ENCODE peak calls at places on chromosomes 4 and X, in four cellular contexts. I is OCI-LY7, Q is tibial artery, N is fibroblast of the aortic adventitia. S is an unnamed sample.

GRCh38 chr4:185881427-185881826 is 69.4 kb upstream of the SORBS2 start:
- DNase-seq in I (no peak), N (peak), Q (no peak), S (no peak)

GRCh38 chr4:83679692-83680091 is 143.8 kb downstream of the GPAT3 start:
- DNase-seq in I (no peak), Q (no peak), N (no peak), S (no peak)

GRCh38 chrX:124005220-124005619 is 43.7 kb downstream of the STAG2 start:
- DNase-seq in I (no peak), Q (no peak), N (no peak), S (no peak)

GRCh38 chr4:3480528-3481112 is 17.5 kb downstream of the DOK7 start:
- DNase-seq in N (peak), I (peak), Q (peak), S (peak)

GRCh38 chr4:77155631-77156345 is 1.2 kb upstream of the CCNG2 start:
- DNase-seq in I (peak), Q (no peak), N (no peak), S (no peak)

GRCh38 chr4:27217261-27217769 is 356.7 kb downstream of the STIM2 start:
- DNase-seq in Q (no peak), N (peak), I (no peak), S (no peak)

GRCh38 chrX:108664701-108665100 is 71.7 kb downstream of the IRS4 start:
- DNase-seq in Q (no peak), N (peak), I (no peak), S (no peak)

GRCh38 chrX:150693782-150694574 is 782 bp downstream of the MTMR1 start:
- DNase-seq in I (peak), Q (peak), N (peak), S (peak)

GRCh38 chr4:8200302-8200975 is 1.3 kb downstream of the SH3TC1 start:
- DNase-seq in N (no peak), Q (peak), I (peak), S (peak)

GRCh38 chrX:69277961-69278795 is 112.9 kb upstream of the PJA1 start:
- DNase-seq in Q (no peak), I (no peak), N (no peak), S (no peak)

GRCh38 chrX:111375747-111376146 is 36.2 kb downstream of the DCX start:
- DNase-seq in I (no peak), Q (no peak), N (peak), S (no peak)

GRCh38 chr4:149887091-149887490 is 71.4 kb upstream of the IQCM start:
- DNase-seq in I (no peak), Q (no peak), N (no peak), S (no peak)

GRCh38 chr4:100828986-100829685 is 311.3 kb upstream of the EMCN start:
- DNase-seq in I (no peak), Q (no peak), N (peak), S (no peak)

GRCh38 chr4:183908284-183908683 is 3.2 kb downstream of the STOX2 start:
- DNase-seq in N (no peak), I (no peak), Q (no peak), S (no peak)

GRCh38 chr4:141425124-141425523 is 204.4 kb downstream of the ZNF330 start:
- DNase-seq in N (peak), Q (no peak), I (no peak), S (no peak)

GRCh38 chr4:98260047-98260578 is 1.1 kb upstream of the RAP1GDS1 start:
- DNase-seq in N (no peak), Q (peak), I (peak), S (peak)

GRCh38 chrX:150363561-150364346 is 637 bp downstream of the MAMLD1 start:
- DNase-seq in I (no peak), Q (no peak), N (peak), S (no peak)

GRCh38 chr4:8082517-8083055 is 76.0 kb downstream of the ABLIM2 start:
- DNase-seq in I (no peak), N (no peak), Q (no peak), S (no peak)

GRCh38 chr4:77308843-77309242 is 151.8 kb downstream of the CCNG2 start:
- DNase-seq in N (peak), Q (no peak), I (peak), S (peak)

GRCh38 chr4:143721317-143721716 is 20.8 kb upstream of the FREM3 start:
- DNase-seq in N (no peak), Q (no peak), I (no peak), S (no peak)

GRCh38 chrX:71536285-71536684 is 3.4 kb downstream of the OGT start:
- DNase-seq in N (no peak), Q (no peak), I (no peak), S (no peak)

GRCh38 chr4:151417164-151417571 is 8.2 kb downstream of the FHIP1A start:
- DNase-seq in N (peak), I (no peak), Q (no peak), S (no peak)

GRCh38 chrX:149962859-149963757 is 24.8 kb upstream of the EOLA2 start:
- DNase-seq in N (peak), Q (peak), I (peak), S (peak)

GRCh38 chr4:144578681-144579080 is 67.3 kb upstream of the HHIP start:
- DNase-seq in Q (no peak), I (no peak), N (peak), S (no peak)

GRCh38 chr4:184417802-184418511 is 56.4 kb downstream of the IRF2 start:
- DNase-seq in I (no peak), N (peak), Q (no peak), S (peak)

GRCh38 chr4:48538358-48538757 is 48.3 kb downstream of the ZAR1 start:
- DNase-seq in I (no peak), N (no peak), Q (no peak), S (no peak)

GRCh38 chr4:146222313-146222712 is 8.0 kb downstream of the REELD1 start:
- DNase-seq in I (no peak), N (peak), Q (no peak), S (no peak)

GRCh38 chrX:123184858-123185251 is 777 bp downstream of the GRIA3 start:
- DNase-seq in Q (peak), I (no peak), N (peak), S (no peak)

GRCh38 chr4:125389713-125390112 is 75.0 kb downstream of the FAT4 start:
- DNase-seq in N (peak), Q (no peak), I (no peak), S (no peak)

GRCh38 chrX:9562851-9563250 is 98.0 kb downstream of the TBL1X start:
- DNase-seq in I (no peak), N (peak), Q (peak), S (no peak)

GRCh38 chrX:127112726-127113125 is 293.2 kb downstream of the PRR32 start:
- DNase-seq in Q (no peak), N (no peak), I (no peak), S (no peak)

GRCh38 chr4:98816386-98816785 is 112.5 kb downstream of the EIF4E start:
- DNase-seq in Q (no peak), I (no peak), N (no peak), S (no peak)

GRCh38 chrX:45762699-45763647 is 562.3 kb upstream of the DIPK2B start:
- DNase-seq in I (no peak), Q (no peak), N (no peak), S (no peak)

GRCh38 chrX:48574270-48575266 is at the start of gene RBM3:
- DNase-seq in Q (peak), N (peak), I (peak), S (peak)
- TF ChIP-seq CTCF in Q (peak), N (peak), I (peak), S (peak)

GRCh38 chrX:39157006-39157405 is 355.7 kb downstream of the MID1IP1 start:
- DNase-seq in I (no peak), Q (no peak), N (no peak), S (no peak)

GRCh38 chrX:39150621-39151020 is 349.4 kb downstream of the MID1IP1 start:
- DNase-seq in Q (no peak), I (no peak), N (no peak), S (no peak)

GRCh38 chrX:39150210-39150609 is 349.0 kb downstream of the MID1IP1 start:
- DNase-seq in Q (no peak), I (no peak), N (no peak), S (no peak)

GRCh38 chrX:39149761-39150160 is 348.5 kb downstream of the MID1IP1 start:
- DNase-seq in N (peak), Q (peak), I (peak), S (no peak)

DNA sequence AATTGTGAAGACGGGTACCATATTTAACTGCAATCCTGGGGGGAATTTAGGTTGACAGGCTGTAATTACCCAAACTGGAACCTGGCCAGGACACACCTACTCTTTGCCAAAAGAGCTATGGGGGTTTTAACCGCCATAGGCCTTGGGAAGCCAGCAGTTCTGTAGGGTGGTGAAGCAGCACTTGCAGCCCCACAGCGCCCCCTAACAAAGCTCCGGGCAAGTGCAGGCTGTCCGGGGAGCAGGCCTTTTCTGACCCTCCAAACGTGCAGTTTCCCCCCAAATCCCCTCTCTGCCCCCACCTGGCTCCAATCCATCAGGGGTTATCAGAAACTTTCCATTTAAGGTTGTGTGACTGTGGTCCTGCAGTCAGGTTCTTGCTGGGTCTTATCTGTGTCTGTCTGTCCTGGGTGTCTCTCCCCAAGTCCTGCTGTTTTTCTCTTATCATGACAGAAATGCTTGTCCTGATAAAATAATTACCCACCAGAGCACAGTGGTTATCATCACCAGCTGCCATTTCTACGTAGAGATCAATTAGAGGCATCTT is 350.9 kb downstream of the MID1IP1 start:
- DNase-seq in Q (no peak), N (peak), I (peak), S (no peak)
- TF ChIP-seq CTCF in Q (no peak), N (peak), I (peak), S (peak)

GRCh38 chr4:158722917-158723793 is at the start of gene PPID:
- DNase-seq in I (peak), N (peak), Q (peak), S (peak)
- TF ChIP-seq CTCF in I (no peak), N (no peak), Q (peak), S (no peak)

GRCh38 chr4:54440394-54441223 is 211.5 kb downstream of the PDGFRA start:
- DNase-seq in Q (no peak), I (peak), N (peak), S (peak)
- TF ChIP-seq CTCF in Q (peak), I (peak), N (peak), S (peak)

DNA sequence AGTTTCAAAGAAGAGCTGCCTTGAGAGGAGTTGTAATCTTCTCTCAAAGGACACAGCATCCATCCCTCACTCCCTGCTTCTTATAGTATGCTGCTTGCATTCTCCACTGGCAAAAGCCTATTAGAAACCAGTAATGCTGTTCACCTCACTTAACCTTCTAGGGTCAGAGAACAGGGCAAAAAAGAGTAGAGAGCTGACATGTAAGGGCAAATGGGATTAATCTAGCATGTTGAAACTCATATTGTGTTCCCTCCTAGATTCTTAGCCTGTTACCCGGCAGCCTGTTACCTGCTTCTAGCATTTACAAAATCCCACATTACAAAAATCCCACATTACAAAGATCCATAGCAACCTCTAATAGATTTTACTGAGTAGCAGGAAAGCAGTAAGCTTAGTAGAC is 244.7 kb downstream of the SLC7A11 start:
- DNase-seq in N (no peak), I (no peak), Q (no peak), S (no peak)
- TF ChIP-seq CTCF in N (no peak), I (no peak), Q (no peak), S (no peak)

DNA sequence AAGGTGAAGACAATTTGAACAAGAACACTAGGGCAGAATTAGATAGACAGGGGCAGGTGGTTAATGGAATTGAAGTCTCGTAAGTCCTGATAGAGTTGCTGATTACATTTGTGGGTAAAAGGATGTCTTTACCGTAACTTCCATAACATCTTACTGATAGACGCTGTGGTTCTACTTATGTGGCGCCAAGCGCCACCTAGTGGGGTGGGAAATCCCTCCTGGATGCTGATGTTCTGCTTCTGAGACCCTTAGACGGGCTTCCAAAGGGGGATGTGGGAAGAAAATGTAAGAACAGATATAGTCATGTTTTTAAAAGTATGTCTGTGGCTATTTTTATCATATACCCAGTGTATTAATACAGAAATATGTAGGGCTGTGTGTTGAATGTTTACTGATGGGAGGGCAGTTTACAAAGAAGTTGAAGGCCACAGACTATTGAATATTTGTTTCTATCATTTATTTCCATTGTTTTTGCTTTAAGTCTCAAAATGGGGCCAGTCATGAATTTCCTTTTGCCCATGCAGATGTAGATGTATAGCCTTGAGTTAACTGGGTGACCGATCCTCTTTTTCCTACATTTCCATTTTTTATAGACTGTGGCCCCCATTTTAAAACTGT is 12.2 kb upstream of the TLR8 start:
- DNase-seq in I (peak), Q (no peak), N (peak), S (peak)
- TF ChIP-seq CTCF in I (peak), Q (peak), N (peak), S (peak)

DNA sequence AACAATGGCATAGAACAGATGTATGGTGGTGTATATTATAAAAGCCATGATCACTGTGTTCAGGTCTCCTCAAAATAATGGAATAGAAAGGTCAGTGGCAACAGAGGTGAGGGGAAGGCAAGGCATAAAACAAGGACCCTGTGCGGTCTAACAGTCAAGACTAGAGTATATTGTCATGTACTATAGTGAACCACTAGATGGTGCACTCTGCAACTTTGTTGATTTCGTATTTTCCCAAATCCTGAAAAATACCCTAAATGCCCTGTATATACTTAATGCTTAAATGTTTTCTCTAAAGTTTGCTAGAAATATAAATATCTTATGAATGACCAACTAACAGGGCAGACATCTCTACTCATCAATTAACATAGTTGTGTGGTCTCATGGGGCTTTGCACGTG is 453.0 kb downstream of the PCDH11X start:
- DNase-seq in Q (no peak), I (no peak), N (no peak), S (no peak)
- TF ChIP-seq CTCF in Q (peak), I (peak), N (peak), S (peak)

DNA sequence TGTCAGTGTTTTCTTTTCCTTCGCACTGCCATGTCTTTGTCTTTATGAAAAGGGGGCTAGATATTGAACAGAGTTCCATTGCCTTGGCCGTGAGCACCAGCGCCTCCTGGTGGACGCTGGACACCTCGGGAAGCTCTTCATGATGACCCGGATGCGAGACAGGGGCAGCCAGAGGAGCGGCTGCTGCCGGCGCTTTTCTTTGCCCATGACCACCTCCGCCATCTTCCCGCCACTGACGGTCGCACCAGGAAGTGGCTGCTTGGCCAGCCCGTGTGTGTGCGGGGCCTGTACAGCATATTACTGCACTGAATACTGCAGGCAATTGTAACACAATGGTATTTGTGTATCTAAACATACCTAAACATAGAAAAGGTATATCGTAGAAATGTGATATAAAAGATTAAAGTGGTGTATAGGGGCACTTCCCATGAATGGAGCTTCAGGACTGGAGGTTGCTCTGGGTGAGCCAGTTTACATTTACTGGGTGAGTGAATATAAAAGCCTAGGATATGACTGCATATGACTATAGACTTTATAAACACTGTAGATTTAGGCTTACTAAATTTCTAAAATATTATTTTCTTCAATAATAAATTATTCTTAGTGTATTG is 15.8 kb upstream of the GRIA2 start:
- DNase-seq in Q (no peak), I (no peak), N (peak), S (peak)
- TF ChIP-seq CTCF in Q (no peak), I (peak), N (peak), S (peak)

GRCh38 chrX:23901065-23901464 is 6.7 kb downstream of the APOO start:
- DNase-seq in Q (no peak), I (no peak), N (peak), S (no peak)

GRCh38 chrX:23901805-23902204 is 5.9 kb downstream of the APOO start:
- DNase-seq in Q (peak), I (peak), N (peak), S (peak)

GRCh38 chrX:23904096-23904495 is 3.6 kb downstream of the APOO start:
- DNase-seq in I (no peak), Q (no peak), N (peak), S (no peak)

GRCh38 chrX:23900220-23900797 is 7.4 kb downstream of the APOO start:
- DNase-seq in I (no peak), N (no peak), Q (peak), S (no peak)

DNA sequence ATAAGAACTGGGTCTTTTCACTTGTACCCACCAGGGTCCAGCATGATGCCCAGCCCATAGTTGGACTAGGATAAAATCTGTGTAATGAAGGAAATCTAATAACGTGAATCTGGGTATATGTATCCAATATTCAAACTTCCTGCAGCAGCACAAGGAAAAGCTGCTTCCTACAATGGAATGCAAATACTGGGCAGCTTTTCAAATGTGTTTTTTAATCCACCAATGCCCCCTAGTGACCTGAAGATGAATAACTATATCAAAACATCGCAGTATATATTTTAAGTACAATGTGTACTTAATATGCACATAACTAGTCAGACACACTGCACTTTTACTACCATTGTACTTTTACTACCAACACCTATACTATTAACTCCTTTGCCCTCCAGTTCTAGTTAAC is 5.3 kb downstream of the APOO start:
- DNase-seq in N (peak), I (peak), Q (no peak), S (peak)
- TF ChIP-seq CTCF in N (peak), I (peak), Q (peak), S (peak)